ENCODE peak calls at places on chromosome 4, in five cellular contexts. M is H9, L is neuronal stem cell, I is trophoblast cell, W is mesenchymal stem cell. J is an unnamed sample.

GRCh38 chr4:54547299-54548097 is 110.3 kb upstream of the KIT start:
- DNase-seq in I (no peak), L (no peak), M (no peak), W (no peak), J (no peak)

GRCh38 chr4:8516061-8516573 is 64.1 kb upstream of the GPR78 start:
- DNase-seq in I (no peak), M (no peak), L (no peak), W (peak; percentile 14), J (no peak)

GRCh38 chr4:101169044-101170014 is 178.0 kb downstream of the PPP3CA start:
- DNase-seq in W (peak; percentile 71), M (peak; percentile 80), I (peak; percentile 91), L (peak; percentile 60), J (peak; percentile 25)

GRCh38 chr4:76896731-76897521 is 1.0 kb downstream of the SOWAHB start:
- DNase-seq in L (peak; percentile 40), I (peak; percentile 50), M (peak; percentile 62), W (peak; percentile 44), J (no peak)

GRCh38 chr4:83644677-83645639 is 109.0 kb downstream of the GPAT3 start:
- DNase-seq in I (peak; percentile 78), L (peak; percentile 54), M (no peak), W (peak; percentile 70), J (no peak)

GRCh38 chr4:78460368-78460767 is 91.2 kb upstream of the ANXA3 start:
- DNase-seq in I (no peak), M (no peak), W (no peak), L (no peak), J (no peak)

GRCh38 chr4:163758032-163758431 is 263.5 kb downstream of the TMA16 start:
- DNase-seq in I (no peak), W (no peak), M (no peak), L (no peak), J (no peak)

GRCh38 chr4:181647396-181648107 is 595.6 kb upstream of the TENM3 start:
- DNase-seq in W (no peak), I (no peak), L (no peak), M (no peak), J (no peak)

GRCh38 chr4:3688018-3688998 is 77.9 kb upstream of the ADRA2C start:
- DNase-seq in I (no peak), W (no peak), M (no peak), L (no peak), J (no peak)

GRCh38 chr4:10590896-10591295 is 93.7 kb downstream of the CLNK start:
- DNase-seq in M (no peak), W (no peak), I (peak; percentile 81), L (no peak), J (no peak)

GRCh38 chr4:19164334-19164733 is 1087.4 kb upstream of the SLIT2 start:
- DNase-seq in M (no peak), L (no peak), I (no peak), W (no peak), J (no peak)

GRCh38 chr4:7902101-7902553 is 37.5 kb downstream of the AFAP1 start:
- DNase-seq in L (no peak), I (no peak), M (no peak), W (no peak), J (no peak)

GRCh38 chr4:100581337-100581736 is 63.5 kb upstream of the EMCN start:
- DNase-seq in M (no peak), I (peak; percentile 76), W (no peak), L (no peak), J (no peak)

GRCh38 chr4:181372014-181372413 is 871.2 kb upstream of the TENM3 start:
- DNase-seq in I (no peak), L (no peak), M (no peak), W (no peak), J (no peak)

GRCh38 chr4:111873801-111874200 is 271.5 kb upstream of the FAM241A start:
- DNase-seq in W (no peak), L (no peak), I (no peak), M (no peak), J (no peak)

GRCh38 chr4:24802648-24803047 is 7.3 kb downstream of the SOD3 start:
- DNase-seq in W (no peak), L (no peak), M (no peak), I (no peak), J (no peak)

GRCh38 chr4:24799196-24799543 is 3.8 kb downstream of the SOD3 start:
- DNase-seq in L (no peak), W (no peak), M (no peak), I (no peak), J (no peak)

GRCh38 chr4:24800273-24800880 is 5.0 kb downstream of the SOD3 start:
- DNase-seq in W (no peak), I (no peak), M (no peak), L (no peak), J (no peak)

GRCh38 chr4:24799544-24800272 is 4.3 kb downstream of the SOD3 start:
- DNase-seq in M (no peak), L (no peak), W (no peak), I (no peak), J (no peak)

DNA sequence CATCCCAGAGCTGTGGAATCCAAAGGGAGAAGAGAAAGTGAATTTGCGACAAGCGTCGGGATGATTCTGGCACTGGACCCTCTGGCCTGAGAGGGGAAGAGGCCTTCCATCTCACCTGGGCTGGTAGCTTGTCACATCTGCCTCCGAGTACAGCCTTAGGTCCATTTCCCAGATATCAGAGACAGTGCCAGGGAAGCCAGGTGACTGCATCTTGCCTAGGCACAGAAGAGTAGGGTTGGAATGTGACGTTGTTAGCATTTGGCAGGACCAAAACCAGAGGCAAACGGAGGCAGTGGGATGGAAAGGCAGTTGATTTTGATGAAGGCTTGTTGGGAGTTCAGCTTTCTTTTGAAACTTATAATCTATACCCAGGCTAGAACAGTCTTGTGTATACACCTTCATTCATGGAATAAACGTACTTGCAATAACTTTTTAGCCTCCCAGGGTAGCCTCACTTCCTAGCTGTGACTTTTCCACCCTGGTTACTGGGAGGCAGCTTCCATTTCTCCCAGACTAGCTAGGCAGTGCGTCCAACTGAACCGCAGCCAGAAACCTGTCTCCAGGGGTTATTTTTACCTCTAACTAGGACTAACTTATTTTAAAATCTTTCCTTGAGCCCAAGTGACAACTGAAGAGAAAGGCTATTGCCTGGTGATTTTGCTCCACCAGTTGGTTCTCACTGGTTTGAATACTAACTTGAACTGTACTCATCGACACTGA is 5.9 kb downstream of the SOD3 start:
- DNase-seq in I (no peak), L (no peak), W (no peak), M (no peak), J (peak; percentile 43)
- H2BK12ac ChIP-seq in I (no peak overlapping the region), L (no peak overlapping the region), W (no peak overlapping the region), M (no peak overlapping the region), J (no peak overlapping the region)

DNA sequence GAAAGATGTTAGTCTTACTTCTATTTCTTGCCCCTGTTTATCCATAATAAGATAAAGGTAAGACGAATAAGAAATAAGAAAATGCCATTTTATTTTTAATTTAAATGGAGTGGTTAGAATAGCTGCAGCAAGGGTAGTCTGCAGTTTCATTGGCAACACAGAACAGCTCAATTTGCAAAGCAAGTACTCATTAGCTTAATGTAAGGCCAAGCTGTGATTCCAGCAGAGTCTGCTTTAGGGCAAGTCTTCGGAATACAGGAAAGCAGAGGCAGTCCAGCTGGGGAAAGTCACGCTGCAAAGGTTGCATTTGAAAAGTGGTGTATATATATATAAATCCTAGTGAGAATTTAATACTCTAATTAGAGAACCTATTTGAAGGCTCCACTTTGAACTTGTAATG is 59.0 kb downstream of the ANXA10 start:
- DNase-seq in L (no peak), M (peak; percentile 31), W (no peak), I (no peak), J (no peak)
- H2BK12ac ChIP-seq in L (no peak overlapping the region), M (no peak overlapping the region), W (no peak overlapping the region), I (no peak overlapping the region), J (no peak overlapping the region)

GRCh38 chr4:29278580-29278979 is 1441.6 kb upstream of the PCDH7 start:
- DNase-seq in M (no peak), I (peak; percentile 7), L (no peak), W (peak; percentile 41), J (no peak)

GRCh38 chr4:29276150-29276549 is 1444.0 kb upstream of the PCDH7 start:
- DNase-seq in I (no peak), L (no peak), W (no peak), M (no peak), J (no peak)

DNA sequence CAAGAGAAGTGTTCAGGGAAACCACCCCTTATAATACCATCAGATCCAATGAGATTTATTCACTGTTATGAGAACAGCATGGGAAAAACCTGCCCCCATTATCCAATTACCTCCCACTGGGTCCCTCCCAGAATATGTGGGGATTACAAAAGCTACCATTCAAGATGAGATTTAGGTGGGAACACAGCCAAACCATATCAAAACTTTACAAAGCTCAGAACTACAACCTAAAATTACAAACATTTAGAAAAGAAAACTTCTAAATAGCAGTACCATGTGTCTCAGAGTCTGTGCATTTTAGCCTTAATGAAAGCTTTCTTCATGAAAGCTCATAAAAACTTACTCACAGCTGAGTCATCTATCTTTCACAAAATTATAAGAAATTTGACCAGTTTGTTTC is 1442.8 kb upstream of the PCDH7 start:
- DNase-seq in I (no peak), M (no peak), L (no peak), W (peak; percentile 17), J (no peak)
- H2BK12ac ChIP-seq in I (no peak overlapping the region), M (no peak overlapping the region), L (no peak overlapping the region), W (no peak overlapping the region), J (no peak overlapping the region)

GRCh38 chr4:186770446-186771175 is 47.0 kb upstream of the FAT1 start:
- DNase-seq in L (no peak), I (peak; percentile 85), M (no peak), W (peak; percentile 56), J (no peak)

GRCh38 chr4:186772936-186773335 is 49.3 kb upstream of the FAT1 start:
- DNase-seq in I (no peak), L (no peak), W (no peak), M (no peak), J (no peak)

GRCh38 chr4:186767794-186768193 is 44.1 kb upstream of the FAT1 start:
- DNase-seq in I (no peak), M (no peak), W (no peak), L (no peak), J (no peak)

GRCh38 chr4:186775867-186776266 is 52.2 kb upstream of the FAT1 start:
- DNase-seq in L (no peak), I (peak; percentile 45), M (no peak), W (no peak), J (no peak)

GRCh38 chr4:186771624-186772023 is 48.0 kb upstream of the FAT1 start:
- DNase-seq in I (no peak), L (no peak), W (peak; percentile 16), M (no peak), J (no peak)
- H2BK12ac ChIP-seq in I (no peak overlapping the region), L (no peak overlapping the region), W (no peak overlapping the region), M (no peak overlapping the region), J (no peak overlapping the region)

GRCh38 chr4:108342325-108342986 is 173.7 kb upstream of the LEF1 start:
- DNase-seq in M (no peak), I (no peak), W (no peak), L (no peak), J (no peak)

GRCh38 chr4:108336076-108336475 is 167.3 kb upstream of the LEF1 start:
- DNase-seq in I (peak; percentile 69), M (no peak), L (no peak), W (peak; percentile 74), J (no peak)

GRCh38 chr4:108333353-108333920 is 164.7 kb upstream of the LEF1 start:
- DNase-seq in L (no peak), M (no peak), W (no peak), I (no peak), J (no peak)

GRCh38 chr4:108335081-108335480 is 166.3 kb upstream of the LEF1 start:
- DNase-seq in M (no peak), W (no peak), L (peak; percentile 35), I (no peak), J (no peak)

GRCh38 chr4:108337923-108338322 is 169.2 kb upstream of the LEF1 start:
- DNase-seq in I (no peak), W (peak; percentile 76), L (no peak), M (no peak), J (no peak)
- H2BK12ac ChIP-seq in I (no peak overlapping the region), W (no peak overlapping the region), L (no peak overlapping the region), M (no peak overlapping the region), J (no peak overlapping the region)